ENCODE peak calls at places on chromosomes 12 and 14, in six cellular contexts. Y is tibial artery; G is SK-N-DZ; J is mesothelial cell of epicardium; U is activated CD4-positive, alpha-beta memory T cell treated with anti-CD3 and anti-CD28 coated beads, Interleukin-2, amount 10 ng/mL, durations not matched to agents 7 days and 5 days; F is stimulated activated CD8-positive, alpha-beta memory T cell treated with anti-CD3 and anti-CD28 coated beads, Interleukin-7, amount 100 ng/mL, for 24 hours. Q is an unnamed sample.

GRCh38 chr12:7853557-7853956 is 19.2 kb downstream of the SLC2A14 start:
- DNase-seq in F (no peak), Y (no peak), J (no peak), G (no peak), U (no peak), Q (no peak)

GRCh38 chr14:71463807-71464206 is 468.4 kb upstream of the RGS6 start:
- DNase-seq in G (no peak), J (no peak), F (no peak), U (no peak), Y (no peak), Q (no peak)

GRCh38 chr14:50321009-50321660 is 9.0 kb downstream of the DMAC2L start:
- DNase-seq in G (peak), Y (peak), J (peak), U (peak), F (no peak), Q (peak)

GRCh38 chr14:31410048-31410654 is 10.2 kb downstream of the HEATR5A start:
- DNase-seq in G (no peak), F (no peak), U (no peak), Y (no peak), J (no peak), Q (no peak)

GRCh38 chr14:35576260-35576659 is 42.3 kb downstream of the INSM2 start:
- DNase-seq in G (no peak), U (no peak), Y (no peak), J (no peak), F (no peak), Q (no peak)

GRCh38 chr14:97854918-97855317 is 1057.7 kb downstream of the VRK1 start:
- DNase-seq in G (no peak), Y (no peak), J (no peak), F (no peak), U (no peak), Q (no peak)

GRCh38 chr14:26538176-26538575 is 59.7 kb downstream of the NOVA1 start:
- DNase-seq in F (no peak), G (no peak), J (no peak), U (no peak), Y (no peak), Q (no peak)

GRCh38 chr12:62971769-62972525 is 37.0 kb upstream of the PPM1H start:
- DNase-seq in F (no peak), U (no peak), J (no peak), Y (no peak), G (no peak), Q (no peak)